ENCODE peak calls at places on chromosomes 16 and 17, in ten cellular contexts. One of them, this sample, is unnamed.

GRCh38 chr16:82344157-82344556 is 174.1 kb upstream of the MPHOSPH6 start:
- DNase-seq in psoas muscle: no peak
- DNase-seq in neural progenitor cell: peak
- DNase-seq in brain microvascular endothelial cell: no peak
- DNase-seq in HCT116: no peak
- DNase-seq in lower lobe of right lung: no peak
- DNase-seq in left ventricle myocardium inferior: no peak
- DNase-seq in spleen: no peak
- DNase-seq in CD8-positive, alpha-beta T cell: no peak
- DNase-seq in A549: no peak
- DNase-seq in this sample: no peak

GRCh38 chr17:43854498-43854897 is 7.5 kb downstream of the CD300LG start:
- DNase-seq in psoas muscle: no peak
- DNase-seq in neural progenitor cell: no peak
- DNase-seq in brain microvascular endothelial cell: no peak
- DNase-seq in HCT116: no peak
- DNase-seq in lower lobe of right lung: no peak
- DNase-seq in left ventricle myocardium inferior: no peak
- DNase-seq in spleen: no peak
- DNase-seq in CD8-positive, alpha-beta T cell: no peak
- DNase-seq in A549: no peak
- DNase-seq in this sample: no peak

GRCh38 chr16:79970551-79971236 is 370.2 kb upstream of the MAF start:
- DNase-seq in psoas muscle: peak
- DNase-seq in neural progenitor cell: no peak
- DNase-seq in brain microvascular endothelial cell: no peak
- DNase-seq in HCT116: no peak
- DNase-seq in lower lobe of right lung: no peak
- DNase-seq in left ventricle myocardium inferior: peak
- DNase-seq in spleen: no peak
- DNase-seq in CD8-positive, alpha-beta T cell: no peak
- DNase-seq in A549: peak
- DNase-seq in this sample: no peak

GRCh38 chr17:4635823-4636375 is 5.6 kb downstream of the ALOX15 start:
- DNase-seq in psoas muscle: no peak
- DNase-seq in neural progenitor cell: no peak
- DNase-seq in brain microvascular endothelial cell: no peak
- DNase-seq in HCT116: no peak
- DNase-seq in lower lobe of right lung: no peak
- DNase-seq in left ventricle myocardium inferior: no peak
- DNase-seq in spleen: no peak
- DNase-seq in CD8-positive, alpha-beta T cell: no peak
- DNase-seq in A549: no peak
- DNase-seq in this sample: peak

GRCh38 chr17:82013341-82013740 is 9.3 kb downstream of the CENPX start:
- DNase-seq in psoas muscle: no peak
- DNase-seq in neural progenitor cell: no peak
- DNase-seq in brain microvascular endothelial cell: no peak
- DNase-seq in HCT116: no peak
- DNase-seq in lower lobe of right lung: no peak
- DNase-seq in left ventricle myocardium inferior: peak
- DNase-seq in spleen: no peak
- DNase-seq in CD8-positive, alpha-beta T cell: no peak
- DNase-seq in A549: no peak
- DNase-seq in this sample: no peak

GRCh38 chr17:72531729-72532128 is 410.9 kb downstream of the SOX9 start:
- DNase-seq in psoas muscle: no peak
- DNase-seq in neural progenitor cell: no peak
- DNase-seq in brain microvascular endothelial cell: no peak
- DNase-seq in HCT116: no peak
- DNase-seq in lower lobe of right lung: no peak
- DNase-seq in left ventricle myocardium inferior: no peak
- DNase-seq in spleen: no peak
- DNase-seq in CD8-positive, alpha-beta T cell: no peak
- DNase-seq in A549: no peak
- DNase-seq in this sample: no peak

GRCh38 chr16:370443-370842 is at the start of gene MRPL28:
- DNase-seq in psoas muscle: peak
- DNase-seq in neural progenitor cell: peak
- DNase-seq in brain microvascular endothelial cell: peak
- DNase-seq in HCT116: peak
- DNase-seq in lower lobe of right lung: peak
- DNase-seq in left ventricle myocardium inferior: peak
- DNase-seq in spleen: peak
- DNase-seq in CD8-positive, alpha-beta T cell: peak
- DNase-seq in A549: peak
- DNase-seq in this sample: peak

GRCh38 chr16:30472328-30472942 is at the start of gene ITGAL:
- DNase-seq in psoas muscle: peak
- DNase-seq in neural progenitor cell: no peak
- DNase-seq in brain microvascular endothelial cell: no peak
- DNase-seq in HCT116: no peak
- DNase-seq in lower lobe of right lung: peak
- DNase-seq in left ventricle myocardium inferior: peak
- DNase-seq in spleen: peak
- DNase-seq in CD8-positive, alpha-beta T cell: peak
- DNase-seq in A549: no peak
- DNase-seq in this sample: peak

GRCh38 chr16:25140459-25140858 is 28.9 kb downstream of the LCMT1 start:
- DNase-seq in psoas muscle: no peak
- DNase-seq in neural progenitor cell: no peak
- DNase-seq in brain microvascular endothelial cell: peak
- DNase-seq in HCT116: no peak
- DNase-seq in lower lobe of right lung: no peak
- DNase-seq in left ventricle myocardium inferior: no peak
- DNase-seq in spleen: no peak
- DNase-seq in CD8-positive, alpha-beta T cell: no peak
- DNase-seq in A549: no peak
- DNase-seq in this sample: no peak

GRCh38 chr17:8430966-8431365 is 4.7 kb upstream of the NDEL1 start:
- DNase-seq in psoas muscle: peak
- DNase-seq in neural progenitor cell: peak
- DNase-seq in brain microvascular endothelial cell: no peak
- DNase-seq in HCT116: no peak
- DNase-seq in lower lobe of right lung: no peak
- DNase-seq in left ventricle myocardium inferior: peak
- DNase-seq in spleen: no peak
- DNase-seq in CD8-positive, alpha-beta T cell: no peak
- DNase-seq in A549: no peak
- DNase-seq in this sample: no peak

GRCh38 chr17:77385750-77386501 is 245.2 kb downstream of the SEC14L1 start:
- DNase-seq in psoas muscle: peak
- DNase-seq in neural progenitor cell: no peak
- DNase-seq in brain microvascular endothelial cell: no peak
- DNase-seq in HCT116: no peak
- DNase-seq in lower lobe of right lung: peak
- DNase-seq in left ventricle myocardium inferior: peak
- DNase-seq in spleen: no peak
- DNase-seq in CD8-positive, alpha-beta T cell: no peak
- DNase-seq in A549: no peak
- DNase-seq in this sample: no peak

GRCh38 chr16:16042076-16042475 is 92.7 kb downstream of the ABCC1 start:
- DNase-seq in psoas muscle: no peak
- DNase-seq in neural progenitor cell: no peak
- DNase-seq in brain microvascular endothelial cell: peak
- DNase-seq in HCT116: no peak
- DNase-seq in lower lobe of right lung: peak
- DNase-seq in left ventricle myocardium inferior: peak
- DNase-seq in spleen: no peak
- DNase-seq in CD8-positive, alpha-beta T cell: no peak
- DNase-seq in A549: no peak
- DNase-seq in this sample: no peak

GRCh38 chr16:28304214-28304613 is 11.9 kb downstream of the SBK1 start:
- DNase-seq in psoas muscle: no peak
- DNase-seq in neural progenitor cell: peak
- DNase-seq in brain microvascular endothelial cell: peak
- DNase-seq in HCT116: no peak
- DNase-seq in lower lobe of right lung: no peak
- DNase-seq in left ventricle myocardium inferior: peak
- DNase-seq in spleen: no peak
- DNase-seq in CD8-positive, alpha-beta T cell: no peak
- DNase-seq in A549: peak
- DNase-seq in this sample: no peak

GRCh38 chr17:72609501-72609900 is 483.0 kb downstream of the SLC39A11 start:
- DNase-seq in psoas muscle: no peak
- DNase-seq in neural progenitor cell: no peak
- DNase-seq in brain microvascular endothelial cell: peak
- DNase-seq in HCT116: peak
- DNase-seq in lower lobe of right lung: no peak
- DNase-seq in left ventricle myocardium inferior: no peak
- DNase-seq in spleen: no peak
- DNase-seq in CD8-positive, alpha-beta T cell: no peak
- DNase-seq in A549: peak
- DNase-seq in this sample: no peak

GRCh38 chr16:16183562-16183961 is 39.7 kb downstream of the ABCC6 start:
- DNase-seq in psoas muscle: no peak
- DNase-seq in neural progenitor cell: peak
- DNase-seq in brain microvascular endothelial cell: no peak
- DNase-seq in HCT116: no peak
- DNase-seq in lower lobe of right lung: no peak
- DNase-seq in left ventricle myocardium inferior: no peak
- DNase-seq in spleen: no peak
- DNase-seq in CD8-positive, alpha-beta T cell: no peak
- DNase-seq in A549: no peak
- DNase-seq in this sample: no peak

GRCh38 chr17:44587339-44587738 is 30.1 kb downstream of the FZD2 start:
- DNase-seq in psoas muscle: no peak
- DNase-seq in neural progenitor cell: no peak
- DNase-seq in brain microvascular endothelial cell: peak
- DNase-seq in HCT116: peak
- DNase-seq in lower lobe of right lung: peak
- DNase-seq in left ventricle myocardium inferior: peak
- DNase-seq in spleen: no peak
- DNase-seq in CD8-positive, alpha-beta T cell: no peak
- DNase-seq in A549: peak
- DNase-seq in this sample: no peak

DNA sequence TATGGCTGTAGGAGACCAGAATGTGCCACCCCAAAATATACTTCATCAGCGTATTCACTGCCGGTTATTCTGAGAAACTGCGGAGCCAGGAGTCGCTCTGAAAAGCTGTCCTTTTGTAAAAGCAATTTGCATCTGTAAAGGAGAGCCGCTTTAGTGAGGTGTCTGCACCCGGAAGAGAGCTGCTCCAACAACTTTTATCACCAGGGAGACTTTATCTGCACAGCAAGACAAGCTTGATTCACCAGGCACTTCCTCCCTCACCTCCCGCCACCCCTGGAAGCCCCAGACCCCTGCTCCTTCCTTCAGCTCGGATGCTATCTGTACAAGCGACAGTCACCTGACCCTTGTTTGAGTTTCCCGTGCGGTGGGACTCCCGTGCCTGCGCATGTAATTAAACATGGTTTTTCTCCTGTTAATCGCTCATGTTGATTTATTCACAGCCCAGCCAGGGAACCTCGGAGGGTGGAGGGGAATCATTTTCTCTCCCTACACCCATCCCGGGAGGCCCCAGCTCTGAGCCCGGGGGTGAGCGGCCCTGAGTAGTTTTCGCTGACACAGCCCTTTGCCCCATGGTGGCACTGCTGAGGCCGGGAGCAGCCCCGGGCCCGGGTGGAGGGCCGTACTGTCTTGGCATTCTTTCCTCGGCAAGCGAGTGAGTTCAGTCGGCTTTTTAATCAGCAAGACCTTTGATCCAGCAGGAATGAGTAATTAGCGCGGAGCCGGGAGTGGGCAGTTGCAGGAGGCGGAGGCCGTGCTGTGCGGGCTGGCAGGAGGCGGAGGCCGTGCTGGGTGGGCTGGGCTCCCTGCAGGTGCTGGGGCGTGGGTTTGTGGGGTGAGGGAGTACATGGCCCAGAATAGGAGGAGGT is 222.7 kb upstream of the CIBAR2 start:
- DNase-seq in psoas muscle: no peak
- DNase-seq in neural progenitor cell: peak
- DNase-seq in brain microvascular endothelial cell: no peak
- DNase-seq in HCT116: no peak
- DNase-seq in lower lobe of right lung: no peak
- DNase-seq in left ventricle myocardium inferior: no peak
- DNase-seq in spleen: no peak
- DNase-seq in CD8-positive, alpha-beta T cell: peak
- DNase-seq in A549: no peak
- DNase-seq in this sample: no peak
- TF ChIP-seq CTCF in psoas muscle: no peak
- TF ChIP-seq CTCF in neural progenitor cell: peak
- TF ChIP-seq CTCF in brain microvascular endothelial cell: no peak
- TF ChIP-seq CTCF in HCT116: no peak
- TF ChIP-seq CTCF in lower lobe of right lung: no peak
- TF ChIP-seq CTCF in left ventricle myocardium inferior: no peak
- TF ChIP-seq CTCF in spleen: no peak
- TF ChIP-seq CTCF in CD8-positive, alpha-beta T cell: no peak
- TF ChIP-seq CTCF in A549: no peak
- TF ChIP-seq CTCF in this sample: no peak

DNA sequence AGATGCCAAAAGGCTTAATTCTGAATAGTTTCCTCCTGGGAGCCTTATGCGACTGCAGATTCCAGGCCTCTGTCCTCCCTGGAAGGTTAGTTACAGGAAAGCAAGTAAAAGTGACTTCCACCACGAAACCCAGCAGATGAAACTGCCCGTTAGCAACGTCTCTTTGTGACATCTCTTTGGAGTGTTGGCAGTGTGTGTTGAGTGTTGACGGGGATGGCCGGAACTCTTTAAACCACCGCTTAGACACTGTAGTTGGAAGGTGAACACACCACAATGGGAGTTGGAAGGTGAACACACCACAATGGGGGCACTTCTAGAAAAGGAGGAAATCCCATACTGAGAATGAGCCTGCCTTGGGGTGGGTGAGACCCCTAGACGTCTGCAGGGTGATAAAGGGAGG is 858 bp downstream of the SKAP1 start:
- DNase-seq in psoas muscle: no peak
- DNase-seq in neural progenitor cell: no peak
- DNase-seq in brain microvascular endothelial cell: no peak
- DNase-seq in HCT116: no peak
- DNase-seq in lower lobe of right lung: no peak
- DNase-seq in left ventricle myocardium inferior: no peak
- DNase-seq in spleen: no peak
- DNase-seq in CD8-positive, alpha-beta T cell: peak
- DNase-seq in A549: no peak
- DNase-seq in this sample: no peak
- H3K4me3 ChIP-seq in psoas muscle: no peak
- H3K4me3 ChIP-seq in neural progenitor cell: no peak
- H3K4me3 ChIP-seq in brain microvascular endothelial cell: no peak
- H3K4me3 ChIP-seq in HCT116: peak
- H3K4me3 ChIP-seq in lower lobe of right lung: peak
- H3K4me3 ChIP-seq in left ventricle myocardium inferior: no peak
- H3K4me3 ChIP-seq in spleen: peak
- H3K4me3 ChIP-seq in CD8-positive, alpha-beta T cell: peak
- H3K4me3 ChIP-seq in A549: no peak
- H3K4me3 ChIP-seq in this sample: peak

GRCh38 chr16:49464877-49465504 is 91.4 kb downstream of the C16orf78 start:
- DNase-seq in psoas muscle: peak
- DNase-seq in neural progenitor cell: peak
- DNase-seq in brain microvascular endothelial cell: no peak
- DNase-seq in HCT116: no peak
- DNase-seq in lower lobe of right lung: peak
- DNase-seq in left ventricle myocardium inferior: no peak
- DNase-seq in spleen: peak
- DNase-seq in CD8-positive, alpha-beta T cell: no peak
- DNase-seq in A549: no peak
- DNase-seq in this sample: no peak
- TF ChIP-seq CTCF in psoas muscle: peak
- TF ChIP-seq CTCF in neural progenitor cell: peak
- TF ChIP-seq CTCF in brain microvascular endothelial cell: peak
- TF ChIP-seq CTCF in HCT116: no peak
- TF ChIP-seq CTCF in lower lobe of right lung: peak
- TF ChIP-seq CTCF in left ventricle myocardium inferior: peak
- TF ChIP-seq CTCF in spleen: peak
- TF ChIP-seq CTCF in CD8-positive, alpha-beta T cell: peak
- TF ChIP-seq CTCF in A549: no peak
- TF ChIP-seq CTCF in this sample: peak

GRCh38 chr16:3057181-3058166 is 8.0 kb upstream of the IL32 start:
- DNase-seq in psoas muscle: no peak
- DNase-seq in neural progenitor cell: no peak
- DNase-seq in brain microvascular endothelial cell: no peak
- DNase-seq in HCT116: no peak
- DNase-seq in lower lobe of right lung: no peak
- DNase-seq in left ventricle myocardium inferior: no peak
- DNase-seq in spleen: peak
- DNase-seq in CD8-positive, alpha-beta T cell: no peak
- DNase-seq in A549: no peak
- DNase-seq in this sample: no peak
- H3K4me3 ChIP-seq in psoas muscle: peak
- H3K4me3 ChIP-seq in neural progenitor cell: peak
- H3K4me3 ChIP-seq in brain microvascular endothelial cell: peak
- H3K4me3 ChIP-seq in HCT116: no peak
- H3K4me3 ChIP-seq in lower lobe of right lung: peak
- H3K4me3 ChIP-seq in left ventricle myocardium inferior: peak
- H3K4me3 ChIP-seq in spleen: peak
- H3K4me3 ChIP-seq in CD8-positive, alpha-beta T cell: peak
- H3K4me3 ChIP-seq in A549: no peak
- H3K4me3 ChIP-seq in this sample: peak